ENCODE peak calls at places on chromosome 17, in ten cellular contexts. One of them, this sample, is unnamed.

GRCh38 chr17:65583921-65584603 is 22.6 kb upstream of the AXIN2 start:
- DNase-seq in left colon: no peak
- DNase-seq in dorsolateral prefrontal cortex: no peak
- DNase-seq in stimulated activated CD8-positive, alpha-beta memory T cell treated with anti-CD3 and anti-CD28 coated beads, Interleukin-4, amount 100 ng/mL, for 1 hour: no peak
- DNase-seq in CD14-positive monocyte: no peak
- DNase-seq in NCI-H1417: no peak
- DNase-seq in psoas muscle: no peak
- DNase-seq in left ventricle myocardium inferior: peak
- DNase-seq in AG04450: no peak
- DNase-seq in IMR-90: no peak
- DNase-seq in this sample: no peak

GRCh38 chr17:62740066-62740465 is 68.0 kb downstream of the MARCHF10 start:
- DNase-seq in stimulated activated CD8-positive, alpha-beta memory T cell treated with anti-CD3 and anti-CD28 coated beads, Interleukin-4, amount 100 ng/mL, for 1 hour: no peak
- DNase-seq in NCI-H1417: peak
- DNase-seq in dorsolateral prefrontal cortex: no peak
- DNase-seq in left ventricle myocardium inferior: no peak
- DNase-seq in left colon: no peak
- DNase-seq in psoas muscle: no peak
- DNase-seq in IMR-90: peak
- DNase-seq in AG04450: no peak
- DNase-seq in CD14-positive monocyte: no peak
- DNase-seq in this sample: no peak

GRCh38 chr17:42135664-42136653 is 13.4 kb downstream of the HSPB9 start:
- DNase-seq in left colon: peak
- DNase-seq in stimulated activated CD8-positive, alpha-beta memory T cell treated with anti-CD3 and anti-CD28 coated beads, Interleukin-4, amount 100 ng/mL, for 1 hour: no peak
- DNase-seq in IMR-90: peak
- DNase-seq in psoas muscle: no peak
- DNase-seq in CD14-positive monocyte: peak
- DNase-seq in AG04450: no peak
- DNase-seq in dorsolateral prefrontal cortex: no peak
- DNase-seq in NCI-H1417: peak
- DNase-seq in left ventricle myocardium inferior: peak
- DNase-seq in this sample: no peak

GRCh38 chr17:61464121-61464905 is 12.1 kb downstream of the TBX4 start:
- DNase-seq in IMR-90: no peak
- DNase-seq in dorsolateral prefrontal cortex: no peak
- DNase-seq in AG04450: no peak
- DNase-seq in left colon: no peak
- DNase-seq in CD14-positive monocyte: no peak
- DNase-seq in psoas muscle: no peak
- DNase-seq in NCI-H1417: no peak
- DNase-seq in stimulated activated CD8-positive, alpha-beta memory T cell treated with anti-CD3 and anti-CD28 coated beads, Interleukin-4, amount 100 ng/mL, for 1 hour: no peak
- DNase-seq in left ventricle myocardium inferior: no peak
- DNase-seq in this sample: no peak

GRCh38 chr17:57379237-57380054 is 123.1 kb downstream of the MSI2 start:
- DNase-seq in left ventricle myocardium inferior: no peak
- DNase-seq in NCI-H1417: peak
- DNase-seq in dorsolateral prefrontal cortex: no peak
- DNase-seq in AG04450: no peak
- DNase-seq in stimulated activated CD8-positive, alpha-beta memory T cell treated with anti-CD3 and anti-CD28 coated beads, Interleukin-4, amount 100 ng/mL, for 1 hour: no peak
- DNase-seq in left colon: no peak
- DNase-seq in IMR-90: peak
- DNase-seq in CD14-positive monocyte: no peak
- DNase-seq in psoas muscle: no peak
- DNase-seq in this sample: no peak

GRCh38 chr17:4375039-4375748 is 8.7 kb upstream of the UBE2G1 start:
- DNase-seq in CD14-positive monocyte: no peak
- DNase-seq in psoas muscle: no peak
- DNase-seq in stimulated activated CD8-positive, alpha-beta memory T cell treated with anti-CD3 and anti-CD28 coated beads, Interleukin-4, amount 100 ng/mL, for 1 hour: no peak
- DNase-seq in left colon: no peak
- DNase-seq in AG04450: no peak
- DNase-seq in NCI-H1417: no peak
- DNase-seq in IMR-90: no peak
- DNase-seq in left ventricle myocardium inferior: no peak
- DNase-seq in dorsolateral prefrontal cortex: peak
- DNase-seq in this sample: peak

GRCh38 chr17:18944646-18945045 is 7.3 kb upstream of the SLC5A10 start:
- DNase-seq in left ventricle myocardium inferior: no peak
- DNase-seq in stimulated activated CD8-positive, alpha-beta memory T cell treated with anti-CD3 and anti-CD28 coated beads, Interleukin-4, amount 100 ng/mL, for 1 hour: no peak
- DNase-seq in CD14-positive monocyte: no peak
- DNase-seq in psoas muscle: no peak
- DNase-seq in NCI-H1417: no peak
- DNase-seq in IMR-90: no peak
- DNase-seq in dorsolateral prefrontal cortex: no peak
- DNase-seq in AG04450: no peak
- DNase-seq in left colon: no peak
- DNase-seq in this sample: no peak

GRCh38 chr17:40224707-40225092 is 5.6 kb downstream of the WIPF2 start:
- DNase-seq in left ventricle myocardium inferior: no peak
- DNase-seq in AG04450: no peak
- DNase-seq in psoas muscle: no peak
- DNase-seq in NCI-H1417: no peak
- DNase-seq in IMR-90: peak
- DNase-seq in CD14-positive monocyte: no peak
- DNase-seq in dorsolateral prefrontal cortex: no peak
- DNase-seq in stimulated activated CD8-positive, alpha-beta memory T cell treated with anti-CD3 and anti-CD28 coated beads, Interleukin-4, amount 100 ng/mL, for 1 hour: no peak
- DNase-seq in left colon: no peak
- DNase-seq in this sample: no peak

GRCh38 chr17:79521225-79521624 is 89.6 kb downstream of the RBFOX3 start:
- DNase-seq in left ventricle myocardium inferior: no peak
- DNase-seq in IMR-90: no peak
- DNase-seq in psoas muscle: no peak
- DNase-seq in stimulated activated CD8-positive, alpha-beta memory T cell treated with anti-CD3 and anti-CD28 coated beads, Interleukin-4, amount 100 ng/mL, for 1 hour: no peak
- DNase-seq in NCI-H1417: no peak
- DNase-seq in left colon: no peak
- DNase-seq in CD14-positive monocyte: no peak
- DNase-seq in dorsolateral prefrontal cortex: no peak
- DNase-seq in AG04450: no peak
- DNase-seq in this sample: no peak

This sample was measured in central memory CD4-positive, alpha-beta T cell.